ENCODE peak calls at places on chromosome 5, in five cellular contexts. I, W, B, H and T are unnamed samples.

GRCh38 chr5:62395210-62395950 is 8.3 kb downstream of the DIMT1 start:
- DNase-seq in I (no peak), W (no peak), B (peak), H (no peak), T (peak)

GRCh38 chr5:35859101-35859661 is 2.5 kb downstream of the IL7R start:
- DNase-seq in I (no peak), W (no peak), B (no peak), H (no peak), T (no peak)

GRCh38 chr5:150036513-150036912 is 36.0 kb downstream of the HMGXB3 start:
- DNase-seq in I (no peak), W (no peak), B (peak), H (peak), T (peak)

GRCh38 chr5:150589791-150590601 is 50.5 kb upstream of the SYNPO start:
- DNase-seq in I (no peak), W (no peak), B (no peak), H (peak), T (peak)

GRCh38 chr5:10474521-10475075 is 32.9 kb downstream of the ROPN1L start:
- DNase-seq in I (no peak), W (no peak), B (no peak), H (no peak), T (peak)

GRCh38 chr5:110757118-110757729 is 18.4 kb downstream of the SLC25A46 start:
- DNase-seq in I (peak), W (no peak), B (peak), H (no peak), T (peak)

GRCh38 chr5:137143244-137143605 is 355.9 kb downstream of the SPOCK1 start:
- DNase-seq in I (no peak), W (no peak), B (no peak), H (no peak), T (no peak)

GRCh38 chr5:111386832-111387162 is 125.5 kb downstream of the STARD4 start:
- DNase-seq in I (no peak), W (no peak), B (no peak), H (no peak), T (no peak)

GRCh38 chr5:17180957-17181723 is 36.3 kb upstream of the BASP1 start:
- DNase-seq in I (no peak), W (no peak), B (peak), H (no peak), T (peak)

GRCh38 chr5:159343295-159344094 is 13.2 kb upstream of the IL12B start:
- DNase-seq in I (peak), W (peak), B (no peak), H (no peak), T (peak)

GRCh38 chr5:78327761-78328510 is 32.5 kb upstream of the SCAMP1 start:
- DNase-seq in I (no peak), W (no peak), B (no peak), H (no peak), T (no peak)

GRCh38 chr5:73436535-73437125 is 11.9 kb downstream of the FOXD1 start:
- DNase-seq in I (no peak), W (no peak), B (no peak), H (no peak), T (no peak)

GRCh38 chr5:35919191-35919590 is 19.2 kb downstream of the CAPSL start:
- DNase-seq in I (no peak), W (no peak), B (peak), H (no peak), T (peak)

GRCh38 chr5:76524101-76524835 is 98.9 kb downstream of the F2RL2 start:
- DNase-seq in I (no peak), W (no peak), B (no peak), H (no peak), T (no peak)

GRCh38 chr5:57986746-57987145 is 473.1 kb downstream of the PLK2 start:
- DNase-seq in I (no peak), W (no peak), B (peak), H (no peak), T (peak)

GRCh38 chr5:76926329-76927105 is 26.3 kb upstream of the CRHBP start:
- DNase-seq in I (no peak), W (no peak), B (peak), H (no peak), T (peak)

GRCh38 chr5:17143335-17143734 is 74.1 kb upstream of the BASP1 start:
- DNase-seq in I (no peak), W (no peak), B (no peak), H (no peak), T (no peak)

GRCh38 chr5:172437445-172438303 is 16.7 kb downstream of the SH3PXD2B start:
- DNase-seq in I (no peak), W (no peak), B (peak), H (peak), T (peak)

GRCh38 chr5:96577909-96578308 is 84.3 kb upstream of the CAST start:
- DNase-seq in I (no peak), W (no peak), B (no peak), H (no peak), T (peak)

GRCh38 chr5:92836861-92837755 is 743.9 kb downstream of the NR2F1-AS1 start:
- DNase-seq in I (no peak), W (no peak), B (no peak), H (no peak), T (peak)

GRCh38 chr5:142973932-142974331 is 203.8 kb downstream of the ARHGAP26 start:
- DNase-seq in I (no peak), W (no peak), B (no peak), H (no peak), T (no peak)

GRCh38 chr5:79055017-79055416 is 14.5 kb downstream of the DMGDH start:
- DNase-seq in I (no peak), W (no peak), B (no peak), H (no peak), T (no peak)

GRCh38 chr5:169248520-169248919 is 52.4 kb downstream of the SLIT3 start:
- DNase-seq in I (no peak), W (no peak), B (no peak), H (no peak), T (no peak)

GRCh38 chr5:93163010-93163663 is 417.9 kb downstream of the NR2F1-AS1 start:
- DNase-seq in I (no peak), W (no peak), B (peak), H (no peak), T (peak)

GRCh38 chr5:130138406-130139060 is 234.3 kb downstream of the CHSY3 start:
- DNase-seq in I (no peak), W (no peak), B (peak), H (no peak), T (peak)

GRCh38 chr5:68287976-68288755 is 72.6 kb downstream of the PIK3R1 start:
- DNase-seq in I (peak), W (peak), B (peak), H (peak), T (peak)

DNA sequence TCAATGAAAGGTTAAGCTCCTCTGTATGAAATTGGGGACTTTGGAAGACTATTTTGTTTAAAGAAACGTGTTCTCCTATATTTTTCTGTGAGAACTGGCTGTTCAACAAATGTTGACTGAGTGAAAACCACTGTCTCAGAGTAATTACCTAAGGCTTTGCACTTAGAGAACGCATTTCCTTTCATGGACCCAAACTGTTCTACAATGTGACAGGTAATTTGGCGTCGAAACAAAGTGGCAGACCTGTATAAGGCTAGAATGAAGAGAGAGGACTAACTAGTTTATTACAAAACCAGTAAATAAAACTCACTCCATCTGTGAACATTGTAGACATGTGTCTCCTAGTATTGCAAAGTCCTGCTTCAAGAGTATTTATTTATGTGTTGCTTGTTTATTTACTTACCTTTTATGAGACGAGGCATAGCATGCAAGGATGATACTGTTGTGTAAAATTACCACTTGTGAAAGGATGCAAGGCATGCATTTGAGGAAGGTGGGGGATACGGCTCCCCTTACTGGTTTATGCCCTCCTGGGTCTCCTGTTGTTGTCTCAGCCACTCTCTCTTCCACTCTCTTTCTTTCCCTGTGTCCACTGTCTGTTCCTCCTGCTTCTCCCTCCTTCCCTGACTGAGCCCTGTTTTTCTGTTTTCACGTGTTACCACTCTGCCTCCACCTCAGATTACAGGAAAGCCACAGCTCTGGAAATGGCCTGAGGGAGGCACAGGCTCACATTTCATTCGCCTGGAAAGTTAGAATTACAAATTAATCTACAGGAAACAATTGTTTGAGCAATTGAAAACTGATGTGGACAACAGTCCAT is 444.0 kb upstream of the ZNF608 start:
- DNase-seq in I (no peak), W (no peak), B (no peak), H (no peak), T (no peak)
- TF ChIP-seq CTCF in I (no peak), W (no peak), B (no peak), H (no peak), T (no peak)

GRCh38 chr5:100575815-100576214 is 40.6 kb downstream of the FAM174A start:
- DNase-seq in I (no peak), W (no peak), B (no peak), H (no peak), T (no peak)

GRCh38 chr5:100577506-100577905 is 42.3 kb downstream of the FAM174A start:
- DNase-seq in I (no peak), W (no peak), B (no peak), H (no peak), T (no peak)

GRCh38 chr5:100574716-100575115 is 39.5 kb downstream of the FAM174A start:
- DNase-seq in I (no peak), W (no peak), B (no peak), H (no peak), T (no peak)

DNA sequence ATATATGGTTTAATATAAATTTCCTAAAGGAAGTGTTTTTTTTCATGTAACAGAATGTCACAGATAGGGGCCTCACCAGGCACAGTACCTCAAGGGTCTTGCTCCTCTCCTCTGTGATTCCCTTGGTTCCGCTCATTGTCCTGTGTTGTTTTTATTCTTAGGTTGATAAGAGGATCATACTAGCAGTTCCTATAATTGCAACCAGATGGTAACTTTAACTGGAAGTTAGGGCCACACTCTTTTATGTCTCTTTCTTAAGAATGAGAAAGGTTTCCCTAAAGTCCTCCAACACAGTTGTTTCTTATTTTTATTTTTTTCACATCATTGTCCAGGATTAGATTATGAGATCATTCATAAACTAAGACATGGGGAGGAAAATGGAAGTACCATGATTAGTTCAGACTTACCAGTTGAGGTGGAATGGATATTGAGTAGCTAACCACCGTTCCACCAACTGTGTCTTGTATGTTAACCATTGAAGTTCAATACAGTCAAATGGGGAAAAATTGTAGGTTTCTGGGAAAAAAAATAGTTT is 41.1 kb downstream of the FAM174A start:
- DNase-seq in I (no peak), W (no peak), B (no peak), H (no peak), T (peak)
- H3K4me3 ChIP-seq in I (no peak), W (no peak), B (no peak), H (no peak), T (no peak)

DNA sequence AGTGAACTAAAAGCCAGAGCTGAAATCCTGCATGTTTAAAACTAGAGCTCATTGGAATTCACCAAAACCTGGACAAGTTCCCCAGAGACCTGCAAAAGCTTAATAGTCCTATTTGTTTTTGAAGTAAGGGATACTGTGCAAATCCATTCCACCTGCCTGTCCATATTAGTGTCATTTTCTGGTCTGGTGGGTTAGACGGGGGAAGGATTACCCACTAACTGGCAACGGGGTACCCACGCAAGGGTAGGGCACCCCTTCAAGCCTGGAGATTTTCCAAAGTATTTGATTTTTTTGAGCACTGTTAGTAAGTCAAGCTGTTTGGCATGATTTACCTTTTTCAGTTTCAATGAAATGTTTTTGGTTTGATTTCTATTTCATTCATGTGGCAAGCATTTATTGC is 179.2 kb downstream of the FSTL4 start:
- DNase-seq in I (no peak), W (no peak), B (no peak), H (no peak), T (no peak)
- TF ChIP-seq CTCF in I (no peak), W (no peak), B (no peak), H (no peak), T (no peak)

GRCh38 chr5:181149355-181149754 is 2.0 kb downstream of the OR2V2 start:
- DNase-seq in I (no peak), W (no peak), B (no peak), H (no peak), T (no peak)
- H3K4me3 ChIP-seq in I (no peak), W (no peak), B (no peak), H (no peak), T (no peak)

GRCh38 chr5:132776077-132776931 is 735 bp downstream of the SEPTIN8 start:
- DNase-seq in I (no peak), W (peak), B (peak), H (peak), T (peak)
- TF ChIP-seq CTCF in I (no peak), W (no peak), B (no peak), H (no peak), T (no peak)

GRCh38 chr5:123874600-123875201 is 362.7 kb downstream of the CSNK1G3 start:
- DNase-seq in I (no peak), W (no peak), B (peak), H (no peak), T (peak)

GRCh38 chr5:123876265-123876790 is 364.4 kb downstream of the CSNK1G3 start:
- DNase-seq in I (no peak), W (no peak), B (no peak), H (no peak), T (no peak)

GRCh38 chr5:123871373-123871772 is 359.4 kb downstream of the CSNK1G3 start:
- DNase-seq in I (no peak), W (no peak), B (no peak), H (no peak), T (no peak)

GRCh38 chr5:123879071-123879470 is 367.1 kb downstream of the CSNK1G3 start:
- DNase-seq in I (no peak), W (no peak), B (no peak), H (no peak), T (no peak)

DNA sequence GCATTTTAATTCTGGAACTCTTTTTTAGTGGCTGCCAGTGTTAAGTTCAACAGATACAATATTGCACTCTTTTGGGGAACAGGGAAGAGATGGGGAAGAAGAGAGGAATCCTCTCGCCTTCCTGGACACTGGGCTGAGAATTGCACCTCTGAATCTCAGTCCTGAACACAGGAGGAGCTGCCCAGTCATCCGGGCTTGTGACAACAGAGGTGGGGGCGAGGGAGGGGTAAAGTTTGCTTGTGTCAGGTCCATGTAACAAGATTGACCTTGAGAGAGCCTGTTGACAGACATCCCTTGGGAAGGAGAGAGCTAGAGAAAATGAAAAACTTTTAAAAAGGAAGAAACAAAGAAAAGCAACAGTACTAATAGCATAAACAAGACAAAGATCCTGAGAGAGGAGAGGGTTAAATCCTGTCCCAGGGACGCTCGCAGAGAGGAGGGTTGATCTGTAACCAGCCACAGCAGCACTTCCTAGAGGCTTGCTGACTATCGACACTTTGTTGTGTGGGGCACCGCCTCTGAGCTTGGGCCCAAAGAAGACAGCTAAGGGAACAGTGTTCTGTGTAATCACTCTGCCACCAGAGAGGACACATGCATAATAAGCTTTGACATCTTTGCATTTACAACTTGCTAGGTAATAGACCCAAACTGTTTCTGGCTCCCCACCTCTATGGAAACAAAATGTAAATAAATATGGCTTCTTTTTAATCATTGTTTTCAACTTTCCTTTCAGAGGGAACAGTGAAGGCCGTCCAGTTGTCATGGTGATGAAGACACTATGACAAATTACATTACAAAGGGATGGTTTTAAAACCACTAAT is 363.7 kb downstream of the CSNK1G3 start:
- DNase-seq in I (no peak), W (no peak), B (no peak), H (no peak), T (no peak)
- H3K4me3 ChIP-seq in I (no peak), W (no peak), B (no peak), H (no peak), T (no peak)